ENCODE peak calls at places on chromosomes 7 and 10, in ten cellular contexts. D, Q, O, J, A, H, G, S, C and T are unnamed samples.

GRCh38 chr7:39741942-39742623 is 118.7 kb downstream of the RALA start:
- DNase-seq in D (peak), Q (peak), O (no peak), J (peak), A (peak), H (no peak), G (no peak), S (peak), C (peak), T (peak)

GRCh38 chr7:139671967-139672366 is 105.8 kb downstream of the HIPK2 start:
- DNase-seq in D (no peak), Q (peak), O (no peak), J (no peak), A (no peak), H (no peak), G (no peak), S (peak), C (no peak), T (no peak)

GRCh38 chr7:5348134-5349004 is 65.6 kb downstream of the SLC29A4 start:
- DNase-seq in D (no peak), Q (no peak), O (no peak), J (peak), A (peak), H (no peak), G (no peak), S (no peak), C (no peak), T (no peak)

GRCh38 chr7:100407285-100408180 is 21.0 kb downstream of the ZCWPW1 start:
- DNase-seq in D (peak), Q (peak), O (peak), J (peak), A (peak), H (no peak), G (peak), S (peak), C (peak), T (peak)

GRCh38 chr10:48406204-48406603 is 99.7 kb downstream of the MAPK8 start:
- DNase-seq in D (peak), Q (peak), O (no peak), J (no peak), A (peak), H (no peak), G (no peak), S (peak), C (peak), T (no peak)

GRCh38 chr10:49749144-49749543 is 13.0 kb downstream of the OGDHL start:
- DNase-seq in D (no peak), Q (no peak), O (no peak), J (no peak), A (no peak), H (no peak), G (no peak), S (no peak), C (no peak), T (no peak)

GRCh38 chr7:95861041-95861440 is 88.7 kb downstream of the DYNC1I1 start:
- DNase-seq in D (peak), Q (peak), O (no peak), J (peak), A (no peak), H (no peak), G (no peak), S (no peak), C (no peak), T (no peak)

GRCh38 chr10:1530871-1531517 is 206.3 kb downstream of the ADARB2 start:
- DNase-seq in D (no peak), Q (no peak), O (no peak), J (no peak), A (no peak), H (no peak), G (no peak), S (no peak), C (no peak), T (no peak)

GRCh38 chr10:97886264-97886663 is 36.6 kb downstream of the GOLGA7B start:
- DNase-seq in D (no peak), Q (no peak), O (no peak), J (no peak), A (no peak), H (no peak), G (no peak), S (no peak), C (no peak), T (no peak)

GRCh38 chr10:15167411-15168295 is 840 bp downstream of the NMT2 start:
- DNase-seq in D (peak), Q (peak), O (peak), J (peak), A (peak), H (no peak), G (peak), S (peak), C (peak), T (peak)

GRCh38 chr7:106062521-106062931 is 49.6 kb downstream of the SYPL1 start:
- DNase-seq in D (no peak), Q (peak), O (no peak), J (no peak), A (no peak), H (no peak), G (no peak), S (peak), C (no peak), T (no peak)

GRCh38 chr10:35194906-35195305 is 68.3 kb downstream of the CREM start:
- DNase-seq in D (peak), Q (peak), O (peak), J (no peak), A (no peak), H (no peak), G (no peak), S (peak), C (peak), T (no peak)

GRCh38 chr10:100883322-100883821 is 29.4 kb upstream of the SLF2 start:
- DNase-seq in D (no peak), Q (no peak), O (no peak), J (no peak), A (no peak), H (no peak), G (no peak), S (no peak), C (no peak), T (no peak)

GRCh38 chr7:81499262-81500116 is 270.4 kb downstream of the HGF start:
- DNase-seq in D (peak), Q (peak), O (peak), J (peak), A (peak), H (peak), G (peak), S (peak), C (peak), T (peak)

GRCh38 chr10:89502556-89502955 is 32.8 kb downstream of the SLC16A12 start:
- DNase-seq in D (peak), Q (peak), O (peak), J (no peak), A (no peak), H (no peak), G (no peak), S (peak), C (peak), T (no peak)

GRCh38 chr10:82668266-82668665 is 793.3 kb downstream of the NRG3 start:
- DNase-seq in D (no peak), Q (no peak), O (peak), J (no peak), A (no peak), H (no peak), G (no peak), S (no peak), C (no peak), T (no peak)

GRCh38 chr7:46969303-46970130 is 612.4 kb downstream of the TNS3 start:
- DNase-seq in D (peak), Q (peak), O (no peak), J (no peak), A (no peak), H (no peak), G (no peak), S (peak), C (peak), T (no peak)

GRCh38 chr10:11243425-11244222 is 226.0 kb downstream of the CELF2 start:
- DNase-seq in D (peak), Q (no peak), O (no peak), J (no peak), A (no peak), H (no peak), G (no peak), S (no peak), C (peak), T (no peak)

GRCh38 chr10:11246752-11247467 is 229.2 kb downstream of the CELF2 start:
- DNase-seq in D (no peak), Q (no peak), O (no peak), J (no peak), A (no peak), H (no peak), G (no peak), S (no peak), C (no peak), T (peak)

GRCh38 chr10:11245095-11245479 is 227.4 kb downstream of the CELF2 start:
- DNase-seq in D (no peak), Q (no peak), O (no peak), J (no peak), A (no peak), H (no peak), G (no peak), S (no peak), C (no peak), T (peak)

GRCh38 chr10:11245981-11246590 is 228.4 kb downstream of the CELF2 start:
- DNase-seq in D (no peak), Q (no peak), O (no peak), J (no peak), A (no peak), H (no peak), G (no peak), S (no peak), C (no peak), T (peak)

DNA sequence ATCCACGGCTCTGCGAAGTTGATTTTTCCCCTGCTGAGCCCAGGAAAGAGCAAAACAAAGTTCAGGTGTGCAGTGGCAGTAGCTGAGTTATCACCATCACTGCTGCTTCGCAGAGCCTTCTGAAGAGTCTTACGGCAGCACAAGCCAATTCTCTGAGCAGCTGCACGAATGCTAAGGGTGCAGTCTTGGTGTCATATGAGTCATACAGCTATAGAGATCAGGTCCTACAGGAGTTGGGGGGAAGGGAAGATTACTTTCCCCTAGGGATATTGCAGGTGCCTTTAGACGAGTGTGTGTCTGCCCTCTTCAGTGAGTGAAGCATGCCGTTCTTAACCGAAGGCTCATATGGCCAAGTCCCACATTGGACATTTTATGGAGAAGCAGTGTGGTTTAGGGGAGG is 227.8 kb downstream of the CELF2 start:
- DNase-seq in D (no peak), Q (no peak), O (no peak), J (no peak), A (no peak), H (no peak), G (no peak), S (no peak), C (no peak), T (peak)
- H3K27ac ChIP-seq in D (no peak), Q (no peak), O (no peak), J (no peak), A (no peak), H (no peak), G (no peak), S (no peak), C (no peak), T (peak)

GRCh38 chr7:38462819-38463218 is 168.4 kb downstream of the AMPH start:
- DNase-seq in D (no peak), Q (no peak), O (no peak), J (no peak), A (no peak), H (no peak), G (no peak), S (no peak), C (no peak), T (no peak)

GRCh38 chr7:38461887-38462286 is 169.3 kb downstream of the AMPH start:
- DNase-seq in D (no peak), Q (no peak), O (no peak), J (no peak), A (no peak), H (no peak), G (no peak), S (no peak), C (no peak), T (no peak)

GRCh38 chr7:38463277-38464224 is 167.6 kb downstream of the AMPH start:
- DNase-seq in D (peak), Q (peak), O (no peak), J (no peak), A (no peak), H (peak), G (no peak), S (peak), C (peak), T (peak)

GRCh38 chr7:38465946-38466345 is 165.2 kb downstream of the AMPH start:
- DNase-seq in D (peak), Q (no peak), O (peak), J (no peak), A (no peak), H (no peak), G (no peak), S (no peak), C (peak), T (no peak)
- TF ChIP-seq EZH2 in D (no peak), Q (no peak), O (no peak), J (no peak), A (no peak), H (no peak), G (no peak), S (no peak), C (no peak), T (no peak)

GRCh38 chr10:92125169-92125543 is 165.7 kb downstream of the CPEB3 start:
- DNase-seq in D (no peak), Q (no peak), O (no peak), J (no peak), A (no peak), H (no peak), G (no peak), S (no peak), C (peak), T (peak)
- H3K4me3 ChIP-seq in D (no peak), Q (no peak), O (no peak), J (no peak), A (no peak), H (no peak), G (no peak), S (no peak), C (no peak), T (no peak)

GRCh38 chr7:16649196-16649595 is 3.2 kb downstream of the BZW2 start:
- DNase-seq in D (peak), Q (peak), O (peak), J (no peak), A (no peak), H (no peak), G (no peak), S (peak), C (no peak), T (no peak)

GRCh38 chr7:16650266-16650665 is 4.3 kb downstream of the BZW2 start:
- DNase-seq in D (no peak), Q (no peak), O (no peak), J (no peak), A (no peak), H (no peak), G (no peak), S (no peak), C (no peak), T (no peak)

GRCh38 chr7:16646427-16647081 is 573 bp downstream of the BZW2 start:
- DNase-seq in D (peak), Q (peak), O (peak), J (no peak), A (no peak), H (no peak), G (no peak), S (peak), C (peak), T (peak)

GRCh38 chr7:16647435-16647960 is 1.5 kb downstream of the BZW2 start:
- DNase-seq in D (peak), Q (no peak), O (peak), J (no peak), A (no peak), H (no peak), G (no peak), S (peak), C (peak), T (no peak)

GRCh38 chr7:16648551-16648950 is 2.6 kb downstream of the BZW2 start:
- DNase-seq in D (no peak), Q (no peak), O (peak), J (peak), A (peak), H (no peak), G (peak), S (no peak), C (no peak), T (no peak)
- H3K27ac ChIP-seq in D (no peak), Q (peak), O (peak), J (peak), A (no peak), H (no peak), G (peak), S (no peak), C (no peak), T (no peak)

GRCh38 chr10:8504436-8504977 is 450.0 kb downstream of the GATA3 start:
- DNase-seq in D (no peak), Q (no peak), O (no peak), J (no peak), A (peak), H (no peak), G (no peak), S (no peak), C (no peak), T (no peak)

GRCh38 chr10:8511026-8511425 is 456.5 kb downstream of the GATA3 start:
- DNase-seq in D (no peak), Q (no peak), O (no peak), J (peak), A (peak), H (no peak), G (no peak), S (no peak), C (no peak), T (no peak)

GRCh38 chr10:8513155-8514147 is 459.0 kb downstream of the GATA3 start:
- DNase-seq in D (no peak), Q (no peak), O (no peak), J (peak), A (no peak), H (peak), G (no peak), S (no peak), C (no peak), T (no peak)

GRCh38 chr10:8508882-8509281 is 454.4 kb downstream of the GATA3 start:
- DNase-seq in D (no peak), Q (no peak), O (no peak), J (no peak), A (no peak), H (no peak), G (no peak), S (no peak), C (no peak), T (no peak)

GRCh38 chr10:8510471-8510870 is 456.0 kb downstream of the GATA3 start:
- DNase-seq in D (no peak), Q (no peak), O (no peak), J (peak), A (no peak), H (no peak), G (no peak), S (no peak), C (no peak), T (no peak)
- TF ChIP-seq EZH2 in D (no peak), Q (no peak), O (no peak), J (no peak), A (no peak), H (no peak), G (no peak), S (no peak), C (no peak), T (no peak)